ENCODE peak calls at places on chromosome 4, in four cellular contexts. R is mesenchymal stem cell, Y is H9, L is IMR-90. X is an unnamed sample. For H3K79me1, the result is how much of the 10 kb centered on the place peaks cover.

GRCh38 chr4:30744957-30745640 is 24.9 kb downstream of the PCDH7 start:
- DNase-seq in R (no peak), Y (no peak), L (no peak), X (peak)

GRCh38 chr4:140755811-140756291 is 334 bp downstream of the TBC1D9 start:
- DNase-seq in R (peak), Y (peak), L (peak), X (peak)

GRCh38 chr4:73508651-73509050 is 27.1 kb downstream of the AFM start:
- DNase-seq in R (no peak), Y (no peak), L (no peak), X (no peak)

GRCh38 chr4:18049446-18049845 is 27.9 kb upstream of the LCORL start:
- DNase-seq in R (no peak), Y (no peak), L (peak), X (no peak)

GRCh38 chr4:145566086-145566708 is 53.0 kb upstream of the MMAA start:
- DNase-seq in R (no peak), Y (no peak), L (no peak), X (no peak)

GRCh38 chr4:124505211-124505610 is 207.3 kb downstream of the ANKRD50 start:
- DNase-seq in R (no peak), Y (no peak), L (no peak), X (no peak)

GRCh38 chr4:183987529-183987946 is 82.4 kb downstream of the STOX2 start:
- DNase-seq in R (peak), Y (peak), L (peak), X (peak)

GRCh38 chr4:74640111-74640903 is 154.0 kb downstream of the BTC start:
- DNase-seq in R (peak), Y (no peak), L (peak), X (no peak)

GRCh38 chr4:71189471-71189870 is 149.3 kb upstream of the SLC4A4 start:
- DNase-seq in R (peak), Y (no peak), L (peak), X (peak)

GRCh38 chr4:6269400-6269650 is 325 bp upstream of the WFS1 start:
- DNase-seq in R (no peak), Y (no peak), L (no peak), X (no peak)
- H4K8ac ChIP-seq in R (no peak), Y (no peak), L (no peak), X (no peak)

DNA sequence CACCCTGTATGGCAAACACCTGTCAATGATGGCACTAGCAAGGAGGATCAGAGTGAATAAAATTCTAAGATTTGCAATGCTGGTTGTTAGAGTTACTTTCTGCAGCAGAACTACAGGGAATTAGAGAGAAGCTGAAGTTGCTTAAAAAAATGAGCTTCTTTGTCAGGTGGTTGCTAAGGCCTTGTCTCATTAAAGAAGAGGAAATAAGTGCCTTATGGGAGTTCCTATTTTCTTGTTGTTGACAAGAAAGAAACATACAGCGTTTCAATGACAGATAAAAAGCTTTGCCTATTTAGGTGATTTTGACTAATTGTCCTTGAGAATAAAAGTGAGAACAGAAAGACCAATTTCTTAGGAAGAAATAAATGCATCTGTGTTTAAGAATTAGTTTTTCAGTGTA is 106.0 kb upstream of the ARHGAP24 start:
- DNase-seq in R (no peak), Y (no peak), L (no peak), X (no peak)
- H2AK5ac ChIP-seq in R (no peak), Y (no peak), L (no peak), X (no peak)

GRCh38 chr4:10169839-10170387 is 53.3 kb upstream of the WDR1 start:
- DNase-seq in R (no peak), Y (no peak), L (no peak), X (no peak)
- H3K79me1 ChIP-seq in R (under half), Y (under half), L (under half), X (under half)

DNA sequence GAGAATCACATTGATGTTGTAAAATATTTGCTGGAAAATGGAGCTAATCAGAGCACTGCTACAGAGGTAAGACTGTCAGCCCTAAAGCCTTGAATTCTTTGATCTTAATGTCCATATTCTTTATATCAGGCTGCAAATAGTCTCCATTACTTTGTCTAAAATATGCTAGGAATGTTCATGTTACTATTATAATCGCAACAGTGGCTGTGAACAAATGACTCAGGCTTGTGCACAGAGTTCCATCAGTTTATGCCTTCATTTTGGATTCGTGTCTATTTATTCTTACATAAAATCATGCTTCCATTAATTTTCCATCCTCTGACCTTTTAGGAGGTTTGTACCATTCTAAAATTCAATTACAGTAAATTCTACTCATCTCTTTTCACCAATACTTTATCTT is 182.7 kb downstream of the ANK2 start:
- DNase-seq in R (peak), Y (no peak), L (peak), X (no peak)
- H4K8ac ChIP-seq in R (no peak), Y (no peak), L (no peak), X (no peak)